ENCODE peak calls at places on chromosomes 11 and 22, in seven cellular contexts. Z, T, G, B, W, C and R are unnamed samples.
A peak's percentile ranks its signal among the peaks of the same experiment; 100 is the strongest.

GRCh38 chr11:82775736-82776346 is 42.2 kb upstream of the FAM181B start:
- DNase-seq in T (no peak), B (no peak), C (no peak), W (no peak), G (peak; percentile 61), Z (no peak), R (no peak)

GRCh38 chr22:31647516-31647915 is 14.5 kb downstream of the PISD start:
- DNase-seq in T (no peak), W (no peak), Z (no peak), G (peak; percentile 48), C (no peak), B (no peak), R (no peak)

GRCh38 chr22:36493690-36494110 is 12.3 kb upstream of the TXN2 start:
- DNase-seq in G (no peak), W (no peak), T (no peak), C (no peak), B (no peak), Z (no peak), R (peak; percentile 48)

GRCh38 chr22:39496131-39496838 is 5.8 kb upstream of the MIEF1 start:
- DNase-seq in T (peak; percentile 33), B (peak; percentile 10), W (no peak), Z (peak; percentile 75), G (peak; percentile 66), C (no peak), R (peak; percentile 71)

GRCh38 chr11:13051257-13051656 is 42.1 kb downstream of the RASSF10 start:
- DNase-seq in B (no peak), W (no peak), G (no peak), C (no peak), Z (no peak), T (no peak), R (no peak)

GRCh38 chr22:40671369-40671768 is 7.9 kb upstream of the MCHR1 start:
- DNase-seq in G (no peak), C (no peak), B (no peak), Z (no peak), W (no peak), T (no peak), R (no peak)

GRCh38 chr11:130979386-130979972 is 63.2 kb upstream of the SNX19 start:
- DNase-seq in W (no peak), C (peak; percentile 23), T (no peak), B (no peak), Z (no peak), G (peak; percentile 60), R (no peak)

GRCh38 chr22:26672060-26672471 is 14.7 kb downstream of the MIAT start:
- DNase-seq in Z (no peak), G (no peak), C (no peak), B (no peak), W (no peak), T (no peak), R (no peak)

GRCh38 chr11:27217948-27218410 is 145.0 kb downstream of the CCDC34 start:
- DNase-seq in C (no peak), G (peak; percentile 90), Z (no peak), T (no peak), W (no peak), B (no peak), R (no peak)

GRCh38 chr11:120217941-120218694 is 7.3 kb downstream of the OAF start:
- DNase-seq in B (no peak), G (no peak), C (no peak), T (no peak), W (no peak), Z (no peak), R (no peak)

GRCh38 chr11:119533462-119533861 is 110.5 kb upstream of the THY1 start:
- DNase-seq in G (no peak), T (no peak), W (no peak), C (no peak), B (no peak), Z (no peak), R (no peak)

GRCh38 chr22:28116261-28116673 is 197.2 kb upstream of the PITPNB start:
- DNase-seq in B (no peak), Z (no peak), G (peak; percentile 95), C (no peak), W (no peak), T (no peak), R (peak; percentile 27)

GRCh38 chr11:6323291-6323905 is 3.1 kb upstream of the CAVIN3 start:
- DNase-seq in W (no peak), C (peak; percentile 8), G (no peak), T (no peak), B (no peak), Z (no peak), R (no peak)

GRCh38 chr11:1310772-1311468 is 1.5 kb upstream of the TOLLIP start:
- DNase-seq in Z (no peak), W (no peak), C (no peak), G (no peak), T (peak; percentile 33), B (peak; percentile 34), R (peak; percentile 22)

GRCh38 chr11:88174627-88175003 is 628 bp downstream of the RAB38 start:
- DNase-seq in G (peak; percentile 90), T (peak; percentile 12), C (peak; percentile 30), W (peak; percentile 3), Z (peak; percentile 70), B (no peak), R (peak; percentile 46)

GRCh38 chr11:44574620-44575287 is 9.3 kb downstream of the CD82 start:
- DNase-seq in C (no peak), W (peak; percentile 10), Z (no peak), T (peak; percentile 49), B (peak; percentile 36), G (peak; percentile 83), R (no peak)

GRCh38 chr11:68948496-68948895 is 32.3 kb downstream of the MRGPRD start:
- DNase-seq in B (no peak), T (no peak), C (no peak), Z (no peak), W (no peak), G (no peak), R (no peak)

GRCh38 chr11:78050964-78051831 is 12.5 kb upstream of the THRSP start:
- DNase-seq in Z (no peak), C (no peak), T (no peak), G (peak; percentile 55), W (no peak), B (no peak), R (no peak)

GRCh38 chr22:49783036-49783746 is 44.5 kb downstream of the BRD1 start:
- DNase-seq in G (no peak), T (no peak), W (no peak), Z (peak; percentile 10), B (no peak), C (no peak), R (no peak)

GRCh38 chr22:30251661-30252226 is 5.2 kb upstream of the LIF start:
- DNase-seq in C (peak; percentile 3), Z (no peak), G (peak; percentile 49), T (no peak), B (no peak), W (no peak), R (peak; percentile 54)

GRCh38 chr11:130315354-130315970 is 745 bp upstream of the ZBTB44 start:
- DNase-seq in C (peak; percentile 47), T (peak; percentile 41), G (no peak), B (peak; percentile 56), W (no peak), Z (peak; percentile 38), R (peak; percentile 28)

GRCh38 chr11:72818971-72819370 is 4.8 kb downstream of the ATG16L2 start:
- DNase-seq in T (no peak), B (no peak), W (no peak), C (no peak), G (no peak), Z (no peak), R (no peak)

GRCh38 chr11:28529046-28529445 is 420.9 kb downstream of the METTL15 start:
- DNase-seq in Z (no peak), W (no peak), G (no peak), C (no peak), B (no peak), T (no peak), R (no peak)

GRCh38 chr11:77467993-77468392 is 5.9 kb downstream of the PAK1 start:
- DNase-seq in G (peak; percentile 19), C (no peak), W (no peak), Z (no peak), T (no peak), B (no peak), R (no peak)

GRCh38 chr11:75668508-75669297 is at the start of gene MAP6:
- DNase-seq in Z (peak; percentile 24), T (peak; percentile 3), W (no peak), C (peak; percentile 78), B (no peak), G (peak; percentile 33), R (no peak)

GRCh38 chr11:66868726-66869291 is 11.9 kb downstream of the LRFN4 start:
- DNase-seq in C (no peak), B (peak; percentile 55), W (no peak), G (no peak), Z (peak; percentile 52), T (peak; percentile 62), R (no peak)

GRCh38 chr11:73729594-73730206 is 31.2 kb downstream of the RAB6A start:
- DNase-seq in G (no peak), W (no peak), T (no peak), C (no peak), B (no peak), Z (no peak), R (no peak)

GRCh38 chr22:38230108-38230825 is 28.5 kb downstream of the MAFF start:
- DNase-seq in C (no peak), Z (peak; percentile 51), B (no peak), T (peak; percentile 39), G (no peak), W (no peak), R (peak; percentile 43)

GRCh38 chr11:65787649-65788622 is 1.1 kb downstream of the OVOL1 start:
- DNase-seq in T (no peak), B (no peak), G (no peak), W (no peak), Z (no peak), C (no peak), R (no peak)

GRCh38 chr22:28023036-28023435 is 104.0 kb upstream of the PITPNB start:
- DNase-seq in B (no peak), Z (no peak), W (no peak), G (no peak), C (no peak), T (no peak), R (no peak)

GRCh38 chr11:9681583-9682372 is 17.9 kb downstream of the SWAP70 start:
- DNase-seq in C (no peak), Z (no peak), W (no peak), G (no peak), B (no peak), T (no peak), R (no peak)

GRCh38 chr11:70525466-70525865 is 127.1 kb downstream of the CTTN start:
- DNase-seq in G (no peak), C (no peak), W (no peak), Z (no peak), B (no peak), T (no peak), R (no peak)

GRCh38 chr11:34454308-34455032 is 15.7 kb downstream of the CAT start:
- DNase-seq in W (no peak), B (no peak), C (peak; percentile 37), G (no peak), Z (no peak), T (no peak), R (no peak)

GRCh38 chr11:1652778-1653540 is 23.4 kb downstream of the KRTAP5-5 start:
- DNase-seq in B (peak; percentile 44), Z (peak; percentile 83), T (peak; percentile 66), C (peak; percentile 67), G (peak; percentile 56), W (no peak), R (peak; percentile 79)

GRCh38 chr22:46362221-46362933 is 26.9 kb downstream of the TRMU start:
- DNase-seq in Z (peak; percentile 49), T (no peak), W (no peak), G (no peak), B (no peak), C (no peak), R (no peak)

GRCh38 chr11:116217006-116217405 is 555.8 kb downstream of the BUD13 start:
- DNase-seq in G (peak; percentile 32), C (no peak), B (no peak), T (no peak), Z (no peak), W (no peak), R (peak; percentile 35)

GRCh38 chr11:123063396-123064267 is 1.7 kb upstream of the HSPA8 start:
- DNase-seq in Z (peak; percentile 33), W (no peak), B (peak; percentile 60), C (no peak), G (peak; percentile 76), T (peak; percentile 52), R (peak; percentile 50)

GRCh38 chr11:48182860-48183526 is 33.6 kb upstream of the OR4B1 start:
- DNase-seq in C (no peak), W (no peak), B (no peak), Z (no peak), T (no peak), G (no peak), R (peak; percentile 65)